ENCODE peak calls at places on chromosomes 11 and 22, in eight cellular contexts. R is GM03348; S is CD4-positive, alpha-beta T cell; U is stimulated activated effector memory CD8-positive, alpha-beta T cell treated with anti-CD3 and anti-CD28 coated beads, Interleukin-12 subunit alpha, Interleukin-12 subunit beta, amount 100 ng/mL, for 72 hours; Z is activated naive CD4-positive, alpha-beta T cell; D is neural crest cell; V is heart left ventricle; B is glomerular endothelial cell. I is an unnamed sample.

GRCh38 chr11:112885744-112886706 is 75.2 kb upstream of the NCAM1 start:
- DNase-seq in S (no peak), R (no peak), U (no peak), Z (no peak), D (no peak), V (no peak), B (no peak), I (no peak)

GRCh38 chr22:48239461-48240164 is 1477.2 kb downstream of the TBC1D22A start:
- DNase-seq in S (no peak), D (no peak), V (no peak), Z (no peak), R (no peak), B (no peak), U (no peak), I (no peak)

GRCh38 chr11:43638717-43639116 is 41.8 kb upstream of the HSD17B12 start:
- DNase-seq in S (no peak), V (no peak), U (no peak), B (no peak), R (no peak), Z (no peak), D (no peak), I (no peak)

GRCh38 chr11:86499723-86500129 is 125.0 kb downstream of the CCDC81 start:
- DNase-seq in U (no peak), R (no peak), D (no peak), B (no peak), Z (no peak), V (no peak), S (no peak), I (no peak)

GRCh38 chr11:66317322-66317765 is 500 bp upstream of the CD248 start:
- DNase-seq in V (peak; percentile 65), S (peak; percentile 49), D (no peak), R (peak; percentile 74), Z (peak; percentile 44), U (peak; percentile 66), B (no peak), I (no peak)

GRCh38 chr11:45379162-45379863 is 93.2 kb upstream of the SYT13 start:
- DNase-seq in B (no peak), U (no peak), S (no peak), D (no peak), Z (no peak), R (no peak), V (no peak), I (no peak)

GRCh38 chr11:14414470-14415461 is 55.8 kb upstream of the RRAS2 start:
- DNase-seq in D (no peak), Z (peak; percentile 43), U (peak; percentile 88), B (no peak), R (no peak), V (no peak), S (peak; percentile 52), I (no peak)

GRCh38 chr11:72726266-72727220 is 25.7 kb downstream of the ARAP1 start:
- DNase-seq in B (no peak), R (no peak), S (no peak), U (no peak), V (no peak), D (no peak), Z (no peak), I (no peak)

GRCh38 chr11:11895672-11896071 is 53.9 kb downstream of the USP47 start:
- DNase-seq in U (no peak), Z (no peak), V (no peak), D (no peak), R (peak; percentile 8), S (no peak), B (no peak), I (no peak)

GRCh38 chr11:63505857-63506528 is at the start of gene LGALS12:
- DNase-seq in B (no peak), D (no peak), U (no peak), R (no peak), V (no peak), Z (no peak), S (no peak), I (peak; percentile 61)

GRCh38 chr11:124970925-124971324 is 16.9 kb downstream of the CCDC15 start:
- DNase-seq in R (peak; percentile 16), V (no peak), S (no peak), B (no peak), D (no peak), U (no peak), Z (no peak), I (no peak)

GRCh38 chr11:117997436-117998200 is 11.4 kb downstream of the IL10RA start:
- DNase-seq in U (peak; percentile 83), V (no peak), S (peak; percentile 31), B (no peak), R (no peak), Z (no peak), D (no peak), I (no peak)

GRCh38 chr11:3853935-3854659 is 1.4 kb upstream of the STIM1 start:
- DNase-seq in V (no peak), B (no peak), Z (peak; percentile 58), R (no peak), U (peak; percentile 83), D (no peak), S (peak; percentile 70), I (peak; percentile 31)

GRCh38 chr22:27154717-27155116 is 497.3 kb downstream of the MIAT start:
- DNase-seq in V (no peak), D (no peak), R (no peak), S (no peak), U (no peak), Z (no peak), B (no peak), I (peak; percentile 37)

GRCh38 chr22:33204408-33204807 is 146.2 kb upstream of the SYN3 start:
- DNase-seq in V (no peak), B (no peak), R (no peak), Z (no peak), S (no peak), U (no peak), D (no peak), I (no peak)

GRCh38 chr11:20337526-20338154 is 25.9 kb upstream of the HTATIP2 start:
- DNase-seq in D (peak; percentile 34), R (peak; percentile 14), S (no peak), Z (no peak), B (no peak), U (no peak), V (no peak), I (no peak)

GRCh38 chr22:47377926-47378560 is 615.6 kb downstream of the TBC1D22A start:
- DNase-seq in U (no peak), Z (no peak), R (no peak), S (no peak), V (no peak), D (no peak), B (no peak), I (peak; percentile 4)

GRCh38 chr22:46535876-46536558 is 1.4 kb downstream of the CELSR1 start:
- DNase-seq in U (no peak), B (no peak), S (no peak), V (no peak), Z (no peak), D (no peak), R (no peak), I (no peak)

GRCh38 chr11:132073787-132074186 is 703.4 kb downstream of the NTM start:
- DNase-seq in R (no peak), S (no peak), B (no peak), U (no peak), V (no peak), D (no peak), Z (no peak), I (no peak)

GRCh38 chr11:101863361-101863760 is 51.4 kb upstream of the CEP126 start:
- DNase-seq in S (no peak), B (no peak), Z (no peak), R (peak; percentile 67), V (no peak), D (no peak), U (no peak), I (no peak)

GRCh38 chr11:91981995-91982394 is 242.6 kb upstream of the FAT3 start:
- DNase-seq in U (no peak), V (peak; percentile 22), D (no peak), Z (no peak), B (no peak), S (no peak), R (peak; percentile 89), I (no peak)

GRCh38 chr11:1205121-1205986 is 17.5 kb upstream of the MUC5B start:
- DNase-seq in U (no peak), S (no peak), B (no peak), R (no peak), V (no peak), D (no peak), Z (no peak), I (peak; percentile 8)

GRCh38 chr11:129440028-129440630 is 64.5 kb downstream of the BARX2 start:
- DNase-seq in D (no peak), B (no peak), S (no peak), V (no peak), Z (no peak), U (no peak), R (no peak), I (no peak)

GRCh38 chr11:117392001-117392690 is 64.5 kb downstream of the CEP164 start:
- DNase-seq in V (no peak), U (no peak), R (no peak), D (no peak), S (no peak), Z (no peak), B (no peak), I (no peak)

GRCh38 chr11:62578541-62578940 is 4.8 kb upstream of the EEF1G start:
- DNase-seq in V (no peak), Z (no peak), S (no peak), D (no peak), U (no peak), R (no peak), B (no peak), I (no peak)

GRCh38 chr11:5252280-5253265 is 2.0 kb downstream of the HBG2 start:
- DNase-seq in U (no peak), S (no peak), R (no peak), V (no peak), Z (no peak), D (no peak), B (no peak), I (no peak)

GRCh38 chr11:46335858-46336600 is 11.2 kb upstream of the DGKZ start:
- DNase-seq in Z (no peak), U (no peak), D (no peak), B (no peak), V (no peak), R (no peak), S (no peak), I (no peak)

GRCh38 chr11:131195801-131196517 is 174.5 kb upstream of the NTM start:
- DNase-seq in Z (no peak), S (no peak), U (no peak), B (no peak), D (no peak), V (peak; percentile 59), R (no peak), I (no peak)

GRCh38 chr11:28632338-28632737 is 524.1 kb downstream of the METTL15 start:
- DNase-seq in R (no peak), U (no peak), D (no peak), Z (no peak), V (no peak), B (no peak), S (no peak), I (no peak)

GRCh38 chr11:114193730-114194674 is 102.2 kb upstream of the NNMT start:
- DNase-seq in B (no peak), S (no peak), D (no peak), U (no peak), V (no peak), R (no peak), Z (no peak), I (no peak)

I was measured in pancreas.